ENCODE peak calls at places on chromosome 16, in five cellular contexts. U, O, K, W and E are unnamed samples.

GRCh38 chr16:67087803-67088202 is 21.9 kb upstream of the PHAF1 start:
- DNase-seq in U (no peak), O (no peak), K (no peak), W (no peak), E (no peak)

GRCh38 chr16:49754495-49755290 is 101.2 kb downstream of the ZNF423 start:
- DNase-seq in U (no peak), O (no peak), K (no peak), W (no peak), E (no peak)

GRCh38 chr16:10938321-10938720 is 3.9 kb downstream of the DEXI start:
- DNase-seq in U (no peak), O (no peak), K (no peak), W (no peak), E (no peak)

GRCh38 chr16:47636501-47637090 is 175.5 kb downstream of the PHKB start:
- DNase-seq in U (no peak), O (no peak), K (no peak), W (no peak), E (no peak)

GRCh38 chr16:64629622-64630021 is 492.2 kb downstream of the CDH11 start:
- DNase-seq in U (no peak), O (no peak), K (no peak), W (no peak), E (no peak)

GRCh38 chr16:88764913-88765349 is 20.1 kb downstream of the PIEZO1 start:
- DNase-seq in U (no peak), O (no peak), K (no peak), W (no peak), E (peak)

GRCh38 chr16:58499615-58500328 is at the start of gene NDRG4:
- DNase-seq in U (no peak), O (peak), K (no peak), W (no peak), E (no peak)

GRCh38 chr16:29907973-29908372 is 7.7 kb downstream of the ASPHD1 start:
- DNase-seq in U (no peak), O (no peak), K (no peak), W (no peak), E (no peak)

GRCh38 chr16:72992142-72992601 is 55.8 kb downstream of the ZFHX3 start:
- DNase-seq in U (no peak), O (no peak), K (no peak), W (peak), E (no peak)

GRCh38 chr16:79635488-79635887 is 35.0 kb upstream of the MAF start:
- DNase-seq in U (no peak), O (no peak), K (no peak), W (no peak), E (no peak)

GRCh38 chr16:56372013-56372634 is 53.2 kb downstream of the AMFR start:
- DNase-seq in U (no peak), O (no peak), K (no peak), W (no peak), E (no peak)

GRCh38 chr16:2385441-2385840 is 43.8 kb upstream of the CCNF start:
- DNase-seq in U (no peak), O (no peak), K (no peak), W (no peak), E (no peak)

GRCh38 chr16:78396046-78396445 is 296.6 kb downstream of the WWOX start:
- DNase-seq in U (no peak), O (no peak), K (no peak), W (no peak), E (no peak)

GRCh38 chr16:20720251-20720650 is 21.4 kb downstream of the THUMPD1 start:
- DNase-seq in U (no peak), O (no peak), K (no peak), W (no peak), E (no peak)

GRCh38 chr16:31899505-31899904 is 25.9 kb downstream of the ZNF267 start:
- DNase-seq in U (no peak), O (no peak), K (no peak), W (no peak), E (no peak)

GRCh38 chr16:75624921-75625334 is 1.8 kb upstream of the ADAT1 start:
- DNase-seq in U (no peak), O (no peak), K (no peak), W (no peak), E (no peak)

GRCh38 chr16:56998352-56998751 is 9.0 kb downstream of the NLRC5 start:
- DNase-seq in U (no peak), O (no peak), K (no peak), W (peak), E (no peak)

GRCh38 chr16:75593825-75594820 is 27.9 kb downstream of the GABARAPL2 start:
- DNase-seq in U (no peak), O (peak), K (no peak), W (no peak), E (no peak)

GRCh38 chr16:87681990-87682570 is 79.8 kb downstream of the JPH3 start:
- DNase-seq in U (no peak), O (peak), K (no peak), W (no peak), E (no peak)

GRCh38 chr16:47613251-47613650 is 152.1 kb downstream of the PHKB start:
- DNase-seq in U (no peak), O (no peak), K (no peak), W (no peak), E (no peak)

GRCh38 chr16:29820271-29820701 is at the start of gene MVP:
- DNase-seq in U (peak), O (no peak), K (no peak), W (peak), E (no peak)

GRCh38 chr16:85902366-85903155 is 3.6 kb downstream of the IRF8 start:
- DNase-seq in U (peak), O (no peak), K (no peak), W (no peak), E (no peak)

GRCh38 chr16:87963400-87963799 is 12.2 kb downstream of the BANP start:
- DNase-seq in U (peak), O (no peak), K (no peak), W (no peak), E (no peak)

GRCh38 chr16:13098536-13098935 is 197.1 kb downstream of the SHISA9 start:
- DNase-seq in U (no peak), O (no peak), K (no peak), W (no peak), E (no peak)

GRCh38 chr16:24117680-24118079 is 138.5 kb upstream of the CACNG3 start:
- DNase-seq in U (no peak), O (no peak), K (no peak), W (no peak), E (no peak)

GRCh38 chr16:57610611-57611010 is 17.8 kb upstream of the ADGRG1 start:
- DNase-seq in U (no peak), O (no peak), K (no peak), W (no peak), E (no peak)

GRCh38 chr16:81908466-81909230 is 102.6 kb downstream of the SDR42E1 start:
- DNase-seq in U (no peak), O (no peak), K (no peak), W (no peak), E (no peak)

GRCh38 chr16:1974157-1975070 is 2.6 kb downstream of the TBL3 start:
- DNase-seq in U (no peak), O (no peak), K (no peak), W (no peak), E (no peak)

GRCh38 chr16:23397464-23397863 is 55.5 kb downstream of the COG7 start:
- DNase-seq in U (no peak), O (no peak), K (no peak), W (no peak), E (no peak)

GRCh38 chr16:57377080-57377841 is 5.0 kb downstream of the CX3CL1 start:
- DNase-seq in U (peak), O (no peak), K (no peak), W (no peak), E (no peak)

GRCh38 chr16:78294538-78295225 is 195.2 kb downstream of the WWOX start:
- DNase-seq in U (no peak), O (no peak), K (no peak), W (no peak), E (no peak)

GRCh38 chr16:67942200-67942509 is 1.8 kb downstream of the LCAT start:
- DNase-seq in U (peak), O (no peak), K (no peak), W (no peak), E (peak)